ENCODE peak calls at places on chromosome 16, in four cellular contexts. Q is K562, C is HL-60, A is GM12878. B is an unnamed sample.

GRCh38 chr16:21069986-21070385 is 80.7 kb downstream of the DNAH3 start:
- DNase-seq in Q (no peak), C (no peak), A (no peak), B (no peak)

GRCh38 chr16:3045758-3046505 is 429 bp upstream of the MMP25 start:
- DNase-seq in C (no peak), A (no peak), Q (peak), B (no peak)

GRCh38 chr16:2596747-2597559 is 59.1 kb downstream of the PDPK1 start:
- DNase-seq in A (no peak), C (no peak), Q (no peak), B (no peak)

GRCh38 chr16:27225536-27226360 is 22.4 kb downstream of the KDM8 start:
- DNase-seq in Q (no peak), C (no peak), A (no peak), B (no peak)

GRCh38 chr16:14232106-14232890 is 161.2 kb downstream of the MRTFB start:
- DNase-seq in C (no peak), Q (no peak), A (no peak), B (no peak)

GRCh38 chr16:27374794-27375499 is 27.0 kb upstream of the IL21R start:
- DNase-seq in C (peak), Q (peak), A (peak), B (no peak)

GRCh38 chr16:86120982-86121242 is 221.9 kb downstream of the IRF8 start:
- DNase-seq in A (no peak), C (no peak), Q (no peak), B (no peak)

GRCh38 chr16:57993897-57994296 is 6.6 kb downstream of the ZNF319 start:
- DNase-seq in Q (no peak), C (no peak), A (no peak), B (no peak)

GRCh38 chr16:10256855-10257641 is 74.8 kb upstream of the GRIN2A start:
- DNase-seq in Q (peak), C (peak), A (peak), B (peak)

GRCh38 chr16:66954097-66954659 is 6.9 kb upstream of the CES3 start:
- DNase-seq in Q (peak), A (peak), C (no peak), B (no peak)

GRCh38 chr16:85185281-85185680 is 73.0 kb upstream of the CIBAR2 start:
- DNase-seq in Q (no peak), A (no peak), C (no peak), B (no peak)

GRCh38 chr16:73735018-73735417 is 561.6 kb upstream of the PSMD7 start:
- DNase-seq in Q (no peak), A (peak), C (no peak), B (no peak)

GRCh38 chr16:4384497-4384896 is 12.8 kb downstream of the VASN start:
- DNase-seq in C (no peak), A (no peak), Q (no peak), B (no peak)

GRCh38 chr16:9139965-9140364 is 48.5 kb downstream of the HAPSTR1 start:
- DNase-seq in A (no peak), Q (peak), C (no peak), B (no peak)

GRCh38 chr16:57045694-57046381 is 46.5 kb upstream of the CPNE2 start:
- DNase-seq in Q (peak), C (no peak), A (peak), B (no peak)

GRCh38 chr16:25014500-25015147 is 545 bp downstream of the ARHGAP17 start:
- DNase-seq in A (no peak), C (no peak), Q (peak), B (no peak)

GRCh38 chr16:10114411-10114810 is 67.8 kb downstream of the GRIN2A start:
- DNase-seq in C (no peak), Q (no peak), A (no peak), B (no peak)

GRCh38 chr16:15533386-15533785 is 99.0 kb downstream of the BMERB1 start:
- DNase-seq in Q (peak), A (no peak), C (no peak), B (no peak)

GRCh38 chr16:84115919-84116719 is 623 bp downstream of the MBTPS1 start:
- DNase-seq in Q (peak), C (peak), A (no peak), B (peak)

GRCh38 chr16:16025214-16025968 is 76.0 kb downstream of the ABCC1 start:
- DNase-seq in A (no peak), C (no peak), Q (no peak), B (peak)

GRCh38 chr16:84686702-84687298 is 13.0 kb upstream of the USP10 start:
- DNase-seq in A (no peak), Q (peak), C (no peak), B (no peak)

GRCh38 chr16:1543085-1543896 is 9.8 kb downstream of the TMEM204 start:
- DNase-seq in Q (peak), C (peak), A (peak), B (peak)

GRCh38 chr16:54072237-54072636 is 214.3 kb downstream of the IRX3 start:
- DNase-seq in C (no peak), A (no peak), Q (no peak), B (no peak)

DNA sequence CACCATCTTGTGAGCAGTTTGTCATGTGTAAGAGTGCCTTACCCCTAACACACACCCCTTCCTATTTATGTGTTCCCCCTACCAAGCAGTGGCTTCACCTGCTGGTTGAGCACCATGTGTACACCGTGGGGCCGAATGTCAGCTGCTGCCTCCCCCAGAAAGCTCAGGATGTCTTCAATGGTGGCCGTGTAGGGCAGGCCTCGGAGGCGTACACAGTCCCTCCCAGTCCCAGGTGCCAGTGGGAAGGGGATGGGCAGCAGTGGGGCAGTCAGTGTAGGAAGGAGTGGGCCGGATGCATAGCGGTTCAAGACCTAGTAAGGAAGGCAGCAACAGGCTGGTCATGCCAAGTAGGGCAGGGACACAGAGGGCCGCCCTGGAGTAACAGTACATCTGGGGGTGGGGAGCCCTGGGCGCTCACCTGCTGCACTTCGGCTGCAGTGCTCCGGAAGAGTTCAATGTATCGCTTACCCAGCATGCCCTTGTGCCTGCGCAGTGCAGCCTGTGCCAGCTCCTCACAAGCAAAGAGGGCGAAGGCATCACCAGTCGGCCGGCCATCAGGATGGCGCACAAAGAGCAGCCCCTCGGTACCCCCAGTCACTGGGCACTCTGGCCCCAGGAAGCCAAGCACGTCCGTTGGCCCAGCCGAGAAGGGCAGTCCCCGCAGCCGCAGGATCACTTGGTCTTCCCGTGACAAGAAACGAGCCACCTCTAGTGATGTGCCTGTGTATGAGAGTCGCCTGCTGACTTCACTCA is 4.4 kb downstream of the ESRP2 start:
- DNase-seq in C (no peak), Q (no peak), A (no peak), B (no peak)
- TF ChIP-seq SPI1 in C (no peak), Q (no peak), A (no peak), B (no peak)

DNA sequence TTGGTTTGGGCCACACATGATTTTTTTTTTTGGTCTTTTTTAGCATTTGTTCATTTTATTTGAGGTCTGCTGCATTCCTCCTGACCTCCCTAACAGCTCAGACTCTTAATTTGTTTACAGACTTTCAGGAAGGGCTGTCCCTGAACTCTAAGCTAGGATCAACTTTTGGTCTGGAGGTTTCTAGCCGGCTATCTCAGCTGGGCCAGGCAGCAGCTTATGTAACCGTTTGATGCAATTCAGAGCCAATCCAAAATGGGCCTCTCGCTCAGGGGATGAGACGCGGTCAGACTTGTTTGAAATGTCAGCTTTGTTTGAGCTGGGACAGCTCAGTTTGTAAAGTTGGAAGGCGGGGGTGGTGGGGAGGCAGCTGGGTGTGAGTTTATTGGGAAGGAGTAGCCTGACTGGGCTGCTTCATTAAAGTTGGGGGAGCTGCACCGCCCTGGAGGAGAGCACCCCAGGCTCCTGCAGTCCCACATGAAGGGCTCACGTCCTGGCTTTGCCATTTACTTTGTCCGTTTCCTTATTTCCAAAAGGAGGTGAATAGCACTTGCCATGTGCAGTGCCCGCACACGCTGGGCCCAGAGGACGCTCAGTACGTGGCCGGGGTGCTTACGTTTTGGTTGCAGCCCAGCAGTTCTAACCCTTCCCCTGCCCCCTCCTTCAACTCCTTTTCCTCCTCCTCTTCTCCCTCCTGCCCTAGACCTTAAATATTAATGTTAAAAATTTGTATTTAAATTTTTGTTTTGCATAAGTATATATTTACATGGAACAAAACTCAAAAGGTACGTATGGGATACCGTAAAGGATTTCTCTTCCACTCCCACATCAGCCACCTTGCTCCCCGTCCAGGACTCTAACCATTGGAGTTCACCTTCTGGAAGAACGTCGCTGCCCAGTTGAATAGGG is 121.2 kb downstream of the SNX29 start:
- DNase-seq in A (no peak), Q (peak), C (no peak), B (no peak)
- TF ChIP-seq POLR2AphosphoS5 in A (no peak), Q (no peak), C (no peak), B (no peak)

GRCh38 chr16:77170805-77171204 is 20.2 kb upstream of the MON1B start:
- DNase-seq in Q (no peak), A (no peak), C (no peak), B (no peak)

GRCh38 chr16:77172964-77173363 is 18.0 kb upstream of the MON1B start:
- DNase-seq in Q (no peak), C (no peak), A (no peak), B (no peak)

GRCh38 chr16:77169650-77170236 is 21.2 kb upstream of the MON1B start:
- DNase-seq in Q (peak), C (peak), A (no peak), B (no peak)

DNA sequence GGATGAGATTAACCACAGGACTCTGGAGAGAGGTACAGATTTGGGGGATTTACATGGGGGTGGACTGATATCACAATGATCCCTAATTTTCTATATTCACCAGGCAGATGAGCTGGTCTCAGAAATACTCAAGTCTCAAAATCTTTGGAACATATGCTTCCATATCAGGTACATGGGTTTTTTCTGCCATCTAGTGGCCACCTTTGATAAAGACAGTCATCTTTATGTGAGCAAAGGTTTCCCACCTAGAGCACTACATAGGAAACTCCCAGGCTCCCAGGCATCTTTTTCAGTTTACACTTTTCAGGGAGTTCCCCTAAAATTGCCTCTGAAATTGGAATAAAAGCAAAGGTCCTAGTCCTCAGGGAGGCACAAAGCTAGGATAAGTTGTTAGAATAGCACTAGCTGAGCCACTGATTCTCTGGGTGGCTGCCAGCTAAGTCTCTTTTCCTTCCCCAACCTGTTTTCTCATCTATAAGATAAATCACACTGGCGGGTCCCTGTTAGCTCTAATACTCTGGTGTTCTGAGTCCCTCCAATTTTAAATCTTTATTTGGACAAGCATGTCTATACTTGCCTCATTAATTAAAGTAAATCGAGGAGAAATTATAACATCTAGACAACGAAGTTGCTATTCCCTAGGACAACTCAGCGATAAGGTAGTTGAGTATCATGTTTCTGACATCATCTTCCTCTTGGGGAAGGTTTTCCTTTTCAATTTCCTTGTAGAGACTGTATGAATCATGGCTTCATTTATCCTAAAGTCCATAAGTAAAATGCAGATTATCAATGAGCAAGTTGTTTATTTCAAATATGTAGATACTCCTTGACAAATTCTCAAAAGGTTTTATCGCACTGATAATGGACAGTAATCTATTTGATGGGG is 19.0 kb upstream of the MON1B start:
- DNase-seq in C (peak), A (no peak), Q (peak), B (no peak)
- TF ChIP-seq SPI1 in C (no peak), A (no peak), Q (no peak), B (no peak)

GRCh38 chr16:80989801-80990200 is 16.9 kb downstream of the CMC2 start:
- DNase-seq in A (no peak), C (no peak), Q (no peak), B (no peak)
- TF ChIP-seq POLR2AphosphoS5 in A (no peak), C (no peak), Q (no peak), B (no peak)

DNA sequence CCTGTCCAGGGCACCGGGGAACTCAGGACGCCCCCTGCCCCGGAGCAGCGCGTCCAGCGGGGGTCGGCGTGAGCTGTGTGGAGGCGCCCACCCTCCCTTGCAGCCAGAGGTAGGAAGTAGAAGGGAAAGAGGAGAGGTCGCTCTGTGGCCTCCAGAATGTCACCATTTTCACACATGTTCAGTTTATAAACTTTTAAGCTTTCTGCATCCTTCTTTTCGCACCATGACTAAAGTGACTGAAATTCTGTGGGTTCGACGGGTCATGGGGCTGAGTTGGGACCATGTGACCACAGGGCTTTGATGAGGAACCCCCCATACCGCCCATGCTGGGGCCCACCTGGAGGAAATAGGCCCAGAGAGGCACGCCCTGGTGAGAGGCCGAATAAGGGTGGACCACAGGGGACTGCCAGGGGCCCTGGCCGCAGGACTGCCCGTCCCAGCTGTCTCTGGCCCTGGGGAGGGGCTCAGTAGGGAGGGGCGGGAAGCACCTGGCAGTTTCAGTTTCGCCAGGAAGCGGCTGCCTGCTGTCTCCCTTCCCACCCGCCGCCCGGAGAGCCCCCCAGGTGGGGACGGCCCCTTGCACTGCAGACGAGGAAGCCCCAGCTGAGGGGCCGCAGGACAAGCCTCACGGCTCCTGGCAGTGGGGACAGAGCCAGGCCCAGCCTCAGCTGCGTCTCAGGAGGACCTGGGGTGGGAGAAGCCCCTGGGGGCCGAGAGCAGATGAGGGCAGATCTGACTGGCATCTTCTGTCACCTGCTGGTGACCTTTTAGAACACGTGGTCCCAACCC is 9.0 kb downstream of the CBFA2T3 start:
- DNase-seq in C (no peak), Q (no peak), A (peak), B (peak)
- TF ChIP-seq SPI1 in C (no peak), Q (no peak), A (peak), B (peak)

B was measured in GM12891.